ENCODE peak calls at places on chromosomes 6 and 20, in five cellular contexts. K is substantia nigra, Z is HepG2, D is OCI-LY7, C is Peyer's patch. G is an unnamed sample.

GRCh38 chr6:154480144-154480639 is 30.3 kb downstream of the CNKSR3 start:
- DNase-seq in Z (no peak), D (no peak), K (no peak), C (no peak), G (no peak)

GRCh38 chr6:152552616-152553209 is 84.4 kb downstream of the SYNE1 start:
- DNase-seq in Z (peak), K (no peak), C (peak), D (peak), G (peak)

GRCh38 chr6:17103715-17104114 is 1.9 kb downstream of the STMND1 start:
- DNase-seq in K (no peak), D (no peak), Z (no peak), C (no peak), G (no peak)

GRCh38 chr6:72916298-72916697 is 294.4 kb downstream of the KCNQ5 start:
- DNase-seq in C (no peak), K (no peak), D (no peak), Z (no peak), G (no peak)

GRCh38 chr6:167825759-167826229 is 917 bp upstream of the AFDN start:
- DNase-seq in Z (peak), C (peak), D (no peak), K (no peak), G (peak)

GRCh38 chr6:77038801-77039200 is 424.5 kb downstream of the HTR1B start:
- DNase-seq in C (no peak), Z (no peak), K (no peak), D (no peak), G (no peak)

GRCh38 chr6:90492798-90493197 is 94.1 kb downstream of the MAP3K7 start:
- DNase-seq in C (no peak), D (no peak), K (no peak), Z (no peak), G (no peak)

GRCh38 chr20:21702553-21703467 is 2.7 kb upstream of the PAX1 start:
- DNase-seq in D (no peak), Z (peak), K (no peak), C (no peak), G (peak)

GRCh38 chr6:19668710-19669109 is 168.5 kb upstream of the ID4 start:
- DNase-seq in Z (no peak), C (no peak), D (no peak), K (no peak), G (no peak)

GRCh38 chr6:29590218-29590808 is 5.4 kb downstream of the OR2H2 start:
- DNase-seq in Z (no peak), C (no peak), K (no peak), D (peak), G (no peak)

GRCh38 chr6:110495949-110496348 is 19.5 kb upstream of the SLC22A16 start:
- DNase-seq in C (no peak), D (no peak), Z (no peak), K (no peak), G (no peak)

GRCh38 chr6:145815875-145816274 is 1.3 kb upstream of the FBXO30 start:
- DNase-seq in C (no peak), D (peak), K (no peak), Z (no peak), G (peak)

GRCh38 chr6:51013376-51013775 is 194.7 kb downstream of the TFAP2B start:
- DNase-seq in Z (no peak), C (no peak), K (no peak), D (no peak), G (no peak)

GRCh38 chr20:25848222-25848621 is 151.6 kb upstream of the ZNF337 start:
- DNase-seq in Z (no peak), K (no peak), D (no peak), C (no peak), G (no peak)

GRCh38 chr6:137637161-137637560 is 143.0 kb upstream of the OLIG3 start:
- DNase-seq in C (no peak), K (no peak), Z (peak), D (no peak), G (peak)

GRCh38 chr6:167094820-167095637 is 27.9 kb upstream of the CCR6 start:
- DNase-seq in K (no peak), D (peak), C (peak), Z (no peak), G (no peak)

GRCh38 chr20:33846291-33846916 is 35.3 kb downstream of the CHMP4B start:
- DNase-seq in D (no peak), Z (no peak), C (no peak), K (no peak), G (no peak)

GRCh38 chr6:36210157-36210556 is 13.6 kb downstream of the BRPF3 start:
- DNase-seq in K (no peak), D (no peak), C (peak), Z (no peak), G (no peak)

GRCh38 chr6:6701864-6702263 is 113.3 kb downstream of the LY86 start:
- DNase-seq in D (no peak), K (no peak), Z (no peak), C (peak), G (no peak)
- H3K27ac ChIP-seq in D (no peak), K (no peak), Z (no peak), C (peak), G (no peak)

DNA sequence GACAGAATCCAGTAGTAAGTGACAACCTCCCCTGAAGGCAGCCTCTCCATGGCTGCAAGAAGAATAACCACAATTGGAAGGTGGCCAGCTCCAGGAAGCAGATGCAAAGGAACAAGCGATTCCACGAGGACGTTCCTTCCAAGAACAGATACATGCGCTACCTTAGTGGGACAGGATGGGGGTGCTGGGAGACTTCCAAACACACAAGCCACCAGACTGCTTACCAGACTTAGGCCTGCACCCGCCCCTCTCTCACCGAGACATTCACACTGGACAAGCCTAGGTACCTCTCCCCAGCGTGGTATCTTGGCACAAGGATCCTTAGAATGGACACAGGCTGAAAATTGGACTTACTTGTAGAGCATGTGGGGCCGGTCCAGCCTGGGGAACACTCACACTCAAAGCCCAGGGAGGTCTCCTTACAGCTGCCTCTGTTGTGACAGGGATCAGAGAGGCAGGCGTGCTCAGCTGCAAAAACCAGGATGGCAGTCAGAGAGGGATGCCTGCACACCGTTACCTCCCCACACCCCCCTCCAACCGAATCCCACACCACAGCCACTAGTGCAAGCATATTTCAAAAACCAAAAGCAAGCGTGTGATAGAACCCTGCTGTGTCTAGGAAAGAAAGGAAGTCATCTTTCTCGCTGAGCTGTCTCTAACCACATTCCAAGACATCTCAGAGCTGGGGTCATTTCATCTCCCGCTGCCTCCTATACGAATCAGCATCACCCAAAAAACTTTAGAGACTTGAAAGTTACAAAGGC is 22.4 kb downstream of the JAG1 start:
- DNase-seq in C (no peak), D (no peak), Z (no peak), K (no peak), G (peak)
- H3K27ac ChIP-seq in C (no peak), D (no peak), Z (peak), K (no peak), G (no peak)

DNA sequence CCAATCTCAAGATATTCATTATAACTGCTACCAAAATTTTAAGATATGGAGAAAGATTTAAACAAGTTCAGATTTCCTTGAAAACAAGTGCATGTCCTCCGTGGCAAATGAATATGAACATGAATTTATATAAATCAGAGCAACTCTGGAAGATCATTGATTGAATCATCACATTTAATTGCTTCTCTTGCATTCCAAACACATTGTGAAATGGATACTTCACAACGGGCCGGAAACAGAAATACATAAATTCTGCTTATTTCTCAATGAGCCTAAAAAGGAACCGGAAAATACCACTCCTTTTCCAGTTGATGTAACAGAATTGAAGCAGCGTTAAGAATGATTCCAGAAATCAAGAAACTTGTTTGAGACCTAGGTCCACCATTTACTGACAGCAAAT is 134.7 kb upstream of the BTN3A2 start:
- DNase-seq in Z (no peak), K (no peak), D (no peak), C (no peak), G (no peak)
- H3K27ac ChIP-seq in Z (no peak), K (no peak), D (no peak), C (no peak), G (no peak)

GRCh38 chr6:11773013-11773412 is 5.6 kb downstream of the ADTRP start:
- DNase-seq in C (no peak), Z (no peak), K (no peak), D (no peak), G (no peak)
- H3K27ac ChIP-seq in C (no peak), Z (no peak), K (no peak), D (no peak), G (peak)

DNA sequence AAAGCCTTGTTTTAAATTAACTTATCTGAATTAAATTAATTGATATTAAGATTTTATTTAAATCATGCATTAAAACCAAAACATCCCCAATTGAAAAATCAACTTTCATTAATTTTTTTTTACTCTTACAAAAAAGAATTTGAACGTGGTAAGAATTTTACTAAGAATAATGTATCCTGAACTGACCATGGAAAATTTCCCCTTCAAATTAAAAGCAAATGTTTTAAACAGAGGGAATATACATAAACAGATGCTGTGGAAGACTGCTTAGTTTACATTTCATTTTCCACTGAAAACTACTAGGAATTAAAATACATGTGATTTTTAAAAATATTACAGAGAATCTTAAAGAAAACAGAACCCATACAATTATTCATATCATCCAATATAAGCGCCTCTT is 2.3 kb downstream of the RNF24 start:
- DNase-seq in Z (no peak), C (no peak), K (no peak), D (no peak), G (no peak)
- H3K27ac ChIP-seq in Z (no peak), C (peak), K (no peak), D (no peak), G (peak)

GRCh38 chr6:139367810-139368321 is 6.6 kb downstream of the CITED2 start:
- DNase-seq in D (no peak), K (no peak), Z (no peak), C (no peak), G (no peak)

GRCh38 chr6:139368661-139369060 is 5.8 kb downstream of the CITED2 start:
- DNase-seq in Z (no peak), D (no peak), C (no peak), K (no peak), G (no peak)

GRCh38 chr6:139361211-139361610 is 13.2 kb downstream of the CITED2 start:
- DNase-seq in D (peak), Z (no peak), K (no peak), C (no peak), G (no peak)

GRCh38 chr6:139364302-139364981 is 10.0 kb downstream of the CITED2 start:
- DNase-seq in K (no peak), C (no peak), Z (no peak), D (peak), G (peak)

DNA sequence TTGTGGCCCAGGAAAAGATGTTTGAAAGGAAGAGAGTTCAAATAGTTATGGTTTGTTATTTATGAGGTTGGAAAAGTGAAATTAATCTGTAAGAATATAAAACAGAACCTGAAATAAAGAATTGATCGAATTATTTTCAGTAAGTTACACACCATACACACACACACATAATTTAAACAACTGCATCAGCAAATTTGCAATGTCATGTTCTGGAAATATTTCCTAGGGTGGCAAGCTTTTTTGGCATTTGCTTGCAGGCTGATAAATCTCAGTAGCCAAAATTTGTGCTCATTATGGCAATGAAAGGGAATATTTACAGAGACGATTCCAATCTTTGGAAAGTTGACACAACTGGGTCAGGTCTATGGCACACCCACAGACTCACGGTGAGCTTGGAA is 9.5 kb downstream of the CITED2 start:
- DNase-seq in K (no peak), C (no peak), D (no peak), Z (no peak), G (no peak)
- H3K27ac ChIP-seq in K (no peak), C (no peak), D (no peak), Z (no peak), G (no peak)

DNA sequence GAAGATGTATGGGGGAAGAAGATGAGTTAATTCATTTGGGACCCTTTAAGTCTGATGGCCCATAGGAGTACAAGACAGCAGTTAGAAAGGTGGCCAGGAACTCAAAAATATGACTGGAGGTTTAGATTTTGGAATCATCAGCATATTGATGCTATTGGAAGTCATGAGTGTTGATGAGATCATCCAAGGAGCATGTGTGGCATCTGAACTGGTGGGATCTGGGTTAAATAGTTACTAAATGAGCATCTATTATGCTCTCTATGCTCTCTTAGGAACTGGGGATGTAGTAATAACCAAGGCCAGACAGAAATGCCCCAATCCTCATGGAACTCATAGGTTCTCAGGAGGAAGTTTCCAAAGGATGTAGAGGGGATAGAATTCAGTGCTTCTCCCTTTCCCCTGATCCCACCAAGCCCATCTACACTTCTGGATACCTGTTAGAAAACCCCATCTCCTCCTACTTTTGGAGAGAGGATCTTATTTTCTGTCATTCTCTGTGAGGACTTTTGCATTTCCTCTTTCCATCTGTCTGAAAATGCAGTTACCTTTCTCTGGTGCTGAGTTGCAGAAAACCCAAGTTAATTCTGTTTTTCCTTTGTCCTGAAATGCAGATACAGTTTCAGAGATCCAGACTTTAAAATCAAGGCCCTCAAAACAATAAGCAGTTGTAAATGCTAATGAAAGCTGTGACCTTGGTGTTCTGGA is 65.9 kb downstream of the TBC1D7 start:
- DNase-seq in C (no peak), D (peak), K (no peak), Z (no peak), G (no peak)
- H3K27ac ChIP-seq in C (no peak), D (peak), K (no peak), Z (no peak), G (no peak)

DNA sequence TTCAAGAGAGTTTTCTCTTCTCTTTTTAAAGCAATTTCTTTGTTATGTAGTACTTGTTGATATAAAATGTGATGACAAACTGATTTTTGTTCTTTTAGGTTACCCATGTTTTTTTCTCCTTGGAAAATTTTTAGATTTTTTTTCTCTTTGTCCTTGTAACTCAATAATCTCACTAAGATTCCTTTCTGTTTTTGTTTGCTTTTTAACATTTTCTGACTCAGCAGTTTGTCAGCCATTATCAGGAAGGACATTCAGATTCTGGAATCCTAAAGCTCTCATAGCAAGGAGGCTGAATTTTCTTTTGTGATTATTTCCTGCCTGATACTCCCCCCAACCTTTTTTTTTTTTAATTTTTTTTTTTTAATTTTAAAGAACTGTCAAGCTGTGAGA is 75.2 kb upstream of the CITED2 start:
- DNase-seq in Z (no peak), D (no peak), K (no peak), C (no peak), G (no peak)
- H3K27ac ChIP-seq in Z (no peak), D (no peak), K (no peak), C (no peak), G (no peak)

GRCh38 chr6:3403244-3404154 is 53.4 kb downstream of the SLC22A23 start:
- DNase-seq in K (no peak), Z (peak), D (no peak), C (peak), G (peak)
- H3K27ac ChIP-seq in K (peak), Z (peak), D (no peak), C (peak), G (peak)

GRCh38 chr6:13863699-13864155 is 49.4 kb upstream of the MCUR1 start:
- DNase-seq in D (no peak), K (no peak), Z (peak), C (peak), G (peak)

GRCh38 chr6:13865132-13865531 is 50.8 kb upstream of the MCUR1 start:
- DNase-seq in D (no peak), C (no peak), Z (no peak), K (no peak), G (no peak)

GRCh38 chr6:13854716-13855250 is 40.4 kb upstream of the MCUR1 start:
- DNase-seq in D (no peak), C (no peak), Z (no peak), K (no peak), G (no peak)

DNA sequence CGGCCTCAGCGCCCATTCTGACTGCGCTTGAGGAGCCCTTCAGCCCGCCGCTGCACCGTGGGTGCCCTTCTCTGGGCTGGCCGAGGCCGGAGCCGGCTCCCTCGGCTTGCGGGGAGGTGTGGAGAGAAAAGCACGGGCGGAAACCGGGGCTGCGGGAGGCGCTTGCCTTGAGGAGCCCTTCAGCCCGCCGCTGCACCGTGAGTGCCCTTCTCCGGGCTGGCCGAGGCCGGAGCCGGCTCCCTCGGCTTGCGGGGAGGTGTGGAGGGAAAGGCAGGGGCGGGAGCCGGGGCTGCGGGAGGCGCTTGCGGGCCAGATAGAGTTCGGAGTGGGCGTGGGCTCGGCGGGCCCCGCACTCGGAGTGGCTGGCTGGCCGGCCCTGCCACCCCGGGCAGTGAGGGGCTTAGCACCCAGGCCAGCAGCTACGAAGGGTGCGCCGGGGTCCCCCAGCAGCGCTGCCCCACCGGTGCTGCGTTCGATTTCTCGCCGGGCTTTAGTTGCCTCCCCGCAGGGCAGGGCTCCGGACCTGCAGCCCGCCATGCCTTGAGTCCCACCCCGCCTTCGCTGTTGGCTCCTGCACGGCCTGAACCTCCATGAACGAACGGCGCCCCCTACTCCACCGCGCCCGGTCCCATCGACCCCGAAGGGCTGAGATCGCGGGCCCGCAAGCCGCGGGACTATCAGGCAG is 45.7 kb upstream of the MCUR1 start:
- DNase-seq in C (no peak), Z (no peak), D (no peak), K (no peak), G (no peak)
- H3K27ac ChIP-seq in C (no peak), Z (no peak), D (no peak), K (no peak), G (no peak)

G was measured in hepatocyte.